ENCODE peak calls at places on chromosomes 13 and 19, in ten cellular contexts. D is HFFc6; H is posterior cingulate gyrus; E is stimulated activated CD8-positive, alpha-beta memory T cell treated with anti-CD3 and anti-CD28 coated beads, Interleukin-2, amount 100 ng/mL, for 1 hour; B is AG10803; Y is NCI-H446 treated with DMSO at 0.1 percent for 48 hours; V is NCI-H345; G is NCI-H146; F is skeletal muscle cell; I is CD8-positive, alpha-beta T cell. S is an unnamed sample.

GRCh38 chr13:24746618-24747247 is 17.2 kb upstream of the RNF17 start:
- DNase-seq in E (no peak), H (no peak), G (no peak), V (no peak), F (no peak), D (no peak), Y (no peak), B (no peak), I (no peak), S (no peak)

GRCh38 chr19:54530866-54531265 is 28.2 kb downstream of the LAIR2 start:
- DNase-seq in V (no peak), D (no peak), I (no peak), F (no peak), E (no peak), B (no peak), G (no peak), H (no peak), Y (no peak), S (peak)

GRCh38 chr19:42207767-42208259 is 9.7 kb downstream of the DEDD2 start:
- DNase-seq in H (no peak), D (peak), I (no peak), V (no peak), Y (no peak), E (no peak), F (peak), G (no peak), B (peak), S (no peak)

GRCh38 chr19:33904681-33905080 is 108.0 kb downstream of the KCTD15 start:
- DNase-seq in B (no peak), G (no peak), D (no peak), H (no peak), V (no peak), F (peak), Y (no peak), I (no peak), E (no peak), S (no peak)

GRCh38 chr19:17205237-17206140 is 9.7 kb upstream of the USE1 start:
- DNase-seq in F (no peak), V (no peak), H (peak), E (no peak), Y (no peak), I (peak), G (peak), B (peak), D (peak), S (peak)

GRCh38 chr13:79780240-79780639 is 299.3 kb downstream of the NDFIP2 start:
- DNase-seq in I (no peak), B (peak), V (no peak), E (no peak), Y (no peak), H (no peak), D (no peak), G (no peak), F (no peak), S (no peak)

GRCh38 chr19:49432141-49433073 is 7.2 kb downstream of the GFY start:
- DNase-seq in Y (no peak), H (no peak), I (no peak), D (no peak), B (no peak), E (no peak), V (no peak), G (peak), F (no peak), S (no peak)

GRCh38 chr19:51339313-51339686 is 2.6 kb downstream of the VSIG10L start:
- DNase-seq in F (no peak), Y (no peak), D (no peak), H (no peak), V (no peak), I (no peak), G (no peak), E (no peak), B (no peak), S (no peak)

GRCh38 chr13:34943675-34944634 is 1.9 kb downstream of the NBEA start:
- DNase-seq in I (no peak), D (no peak), F (no peak), G (no peak), V (no peak), E (no peak), B (no peak), Y (no peak), H (no peak), S (no peak)

GRCh38 chr13:66556306-66556705 is 673.8 kb downstream of the PCDH9 start:
- DNase-seq in V (no peak), H (no peak), D (no peak), E (no peak), B (peak), I (no peak), Y (no peak), G (no peak), F (no peak), S (no peak)

GRCh38 chr13:113638806-113639205 is 19.2 kb downstream of the ATP4B start:
- DNase-seq in B (no peak), V (no peak), D (no peak), Y (no peak), H (no peak), E (no peak), I (no peak), F (no peak), G (no peak), S (no peak)

GRCh38 chr13:42007844-42008243 is 40.6 kb upstream of the DGKH start:
- DNase-seq in V (no peak), D (peak), G (no peak), F (no peak), H (no peak), I (no peak), Y (no peak), E (no peak), B (peak), S (no peak)

GRCh38 chr13:110308377-110309158 is 1.5 kb downstream of the COL4A2 start:
- DNase-seq in D (peak), H (no peak), I (no peak), G (no peak), B (peak), V (peak), E (no peak), Y (no peak), F (no peak), S (peak)

GRCh38 chr19:49057636-49058234 is at the start of gene CGB7:
- DNase-seq in D (peak), V (peak), I (no peak), H (peak), G (peak), Y (no peak), F (no peak), B (peak), E (no peak), S (no peak)

GRCh38 chr19:17448190-17448967 is at the start of gene TMEM221:
- DNase-seq in D (no peak), V (no peak), G (peak), B (no peak), E (no peak), F (no peak), Y (no peak), H (no peak), I (peak), S (no peak)

GRCh38 chr13:39823063-39823713 is 167.7 kb downstream of the COG6 start:
- DNase-seq in D (no peak), G (no peak), I (no peak), F (no peak), E (no peak), H (no peak), V (no peak), Y (no peak), B (no peak), S (no peak)

GRCh38 chr13:39245688-39246087 is 207.4 kb downstream of the NHLRC3 start:
- DNase-seq in I (no peak), V (peak), Y (peak), H (no peak), F (no peak), B (no peak), D (no peak), G (peak), E (no peak), S (peak)

GRCh38 chr19:19606021-19606420 is 12.5 kb downstream of the PBX4 start:
- DNase-seq in B (no peak), F (no peak), I (peak), D (no peak), E (no peak), Y (no peak), V (no peak), H (no peak), G (no peak), S (no peak)

S was measured in COR-L47.